ENCODE peak calls at places on chromosomes 13 and 19, in ten cellular contexts. I, E, M, G, O, X, J, U, T and K are unnamed samples.

GRCh38 chr19:2252481-2253105 is 3.5 kb downstream of the AMH start:
- DNase-seq in I (no peak), E (no peak), M (no peak), G (peak; percentile 74), O (no peak), X (no peak), J (no peak), U (no peak), T (no peak), K (no peak)

GRCh38 chr13:95236774-95237173 is 64.5 kb downstream of the ABCC4 start:
- DNase-seq in I (no peak), E (no peak), M (no peak), G (no peak), O (no peak), X (peak; percentile 58), J (no peak), U (no peak), T (no peak), K (no peak)

GRCh38 chr13:41383400-41383799 is 72.3 kb downstream of the NAA16 start:
- DNase-seq in I (no peak), E (peak; percentile 61), M (no peak), G (no peak), O (no peak), X (no peak), J (no peak), U (no peak), T (no peak), K (no peak)

GRCh38 chr13:73138276-73138950 is 79.6 kb downstream of the KLF5 start:
- DNase-seq in I (peak; percentile 54), E (peak; percentile 76), M (no peak), G (no peak), O (no peak), X (peak; percentile 69), J (no peak), U (no peak), T (no peak), K (peak; percentile 20)

GRCh38 chr19:37948362-37948761 is 41.4 kb downstream of the SIPA1L3 start:
- DNase-seq in I (no peak), E (no peak), M (no peak), G (no peak), O (no peak), X (peak; percentile 2), J (no peak), U (no peak), T (no peak), K (no peak)

GRCh38 chr13:98451676-98452105 is 125.2 kb downstream of the STK24 start:
- DNase-seq in I (no peak), E (peak; percentile 40), M (peak; percentile 69), G (peak; percentile 68), O (no peak), X (no peak), J (peak; percentile 70), U (peak; percentile 75), T (no peak), K (no peak)

GRCh38 chr13:41500501-41500900 is 43.2 kb downstream of the RGCC start:
- DNase-seq in I (no peak), E (no peak), M (no peak), G (no peak), O (no peak), X (no peak), J (no peak), U (no peak), T (peak; percentile 62), K (peak; percentile 54)

GRCh38 chr13:49436890-49437289 is 7.0 kb downstream of the CAB39L start:
- DNase-seq in I (no peak), E (peak; percentile 73), M (peak; percentile 48), G (no peak), O (peak; percentile 8), X (no peak), J (peak; percentile 42), U (peak; percentile 67), T (no peak), K (no peak)

GRCh38 chr19:11736696-11737095 is 2.0 kb downstream of the ZNF823 start:
- DNase-seq in I (no peak), E (peak; percentile 33), M (no peak), G (peak; percentile 77), O (no peak), X (no peak), J (peak; percentile 74), U (peak; percentile 62), T (no peak), K (peak; percentile 26)

GRCh38 chr13:112905990-112906641 is 62.9 kb upstream of the MCF2L start:
- DNase-seq in I (no peak), E (no peak), M (no peak), G (no peak), O (no peak), X (peak; percentile 47), J (no peak), U (no peak), T (no peak), K (peak; percentile 57)
- H3K27ac ChIP-seq in I (no peak overlapping the region), E (no peak overlapping the region), M (no peak overlapping the region), G (peak overlapping the region; percentile 23), O (no peak overlapping the region), X (no peak overlapping the region), J (no peak overlapping the region), U (no peak overlapping the region), T (no peak overlapping the region), K (no peak overlapping the region)

GRCh38 chr19:8457209-8457608 is 12.4 kb downstream of the HNRNPM start:
- DNase-seq in I (no peak), E (no peak), M (no peak), G (no peak), O (no peak), X (no peak), J (no peak), U (no peak), T (no peak), K (no peak)

GRCh38 chr19:8457802-8458201 is 13.0 kb downstream of the HNRNPM start:
- DNase-seq in I (no peak), E (no peak), M (no peak), G (no peak), O (no peak), X (no peak), J (no peak), U (no peak), T (no peak), K (no peak)

GRCh38 chr19:8455018-8455417 is 10.2 kb downstream of the HNRNPM start:
- DNase-seq in I (no peak), E (no peak), M (no peak), G (no peak), O (no peak), X (no peak), J (no peak), U (no peak), T (no peak), K (no peak)

GRCh38 chr19:8454218-8454617 is 9.4 kb downstream of the HNRNPM start:
- DNase-seq in I (no peak), E (no peak), M (no peak), G (no peak), O (no peak), X (no peak), J (no peak), U (no peak), T (no peak), K (no peak)

DNA sequence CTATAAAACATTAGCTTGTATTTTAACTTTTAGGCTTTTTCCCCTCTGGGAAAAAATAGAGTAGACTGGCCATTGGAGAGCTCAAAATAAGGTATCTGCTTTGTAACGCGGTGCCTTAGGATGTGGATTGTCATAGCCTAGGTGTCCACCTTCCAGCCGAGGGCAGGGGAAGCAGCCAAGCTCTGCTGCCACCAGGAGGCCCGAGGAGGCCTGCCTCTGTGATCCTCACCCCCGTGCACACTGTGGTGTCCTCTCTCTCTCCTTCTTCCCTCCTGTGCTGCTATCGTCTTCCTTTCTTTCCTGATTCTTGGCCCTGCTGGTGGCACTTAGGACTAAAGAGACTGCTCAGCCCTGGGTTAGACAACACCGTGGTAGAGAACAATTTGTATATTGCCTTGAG is 11.3 kb downstream of the HNRNPM start:
- DNase-seq in I (no peak), E (no peak), M (no peak), G (no peak), O (no peak), X (no peak), J (no peak), U (peak; percentile 61), T (no peak), K (no peak)
- TF ChIP-seq CTCF in I (no peak), E (no peak), M (no peak), G (no peak), O (peak; percentile 23), X (no peak), J (peak; percentile 35), U (peak; percentile 29), T (no peak), K (no peak)

GRCh38 chr19:623974-624373 is 9.4 kb downstream of the POLRMT start:
- DNase-seq in I (peak; percentile 43), E (peak; percentile 82), M (no peak), G (no peak), O (no peak), X (no peak), J (no peak), U (no peak), T (no peak), K (no peak)
- H3K27ac ChIP-seq in I (peak overlapping the region; percentile 47), E (no peak overlapping the region), M (no peak overlapping the region), G (no peak overlapping the region), O (no peak overlapping the region), X (no peak overlapping the region), J (no peak overlapping the region), U (peak overlapping the region; percentile 16), T (no peak overlapping the region), K (peak overlapping the region; percentile 14)

GRCh38 chr13:43266953-43267615 is 243.7 kb downstream of the DNAJC15 start:
- DNase-seq in I (no peak), E (no peak), M (no peak), G (no peak), O (no peak), X (no peak), J (no peak), U (no peak), T (no peak), K (no peak)
- TF ChIP-seq CTCF in I (no peak), E (no peak), M (no peak), G (no peak), O (no peak), X (no peak), J (no peak), U (no peak), T (no peak), K (no peak)

DNA sequence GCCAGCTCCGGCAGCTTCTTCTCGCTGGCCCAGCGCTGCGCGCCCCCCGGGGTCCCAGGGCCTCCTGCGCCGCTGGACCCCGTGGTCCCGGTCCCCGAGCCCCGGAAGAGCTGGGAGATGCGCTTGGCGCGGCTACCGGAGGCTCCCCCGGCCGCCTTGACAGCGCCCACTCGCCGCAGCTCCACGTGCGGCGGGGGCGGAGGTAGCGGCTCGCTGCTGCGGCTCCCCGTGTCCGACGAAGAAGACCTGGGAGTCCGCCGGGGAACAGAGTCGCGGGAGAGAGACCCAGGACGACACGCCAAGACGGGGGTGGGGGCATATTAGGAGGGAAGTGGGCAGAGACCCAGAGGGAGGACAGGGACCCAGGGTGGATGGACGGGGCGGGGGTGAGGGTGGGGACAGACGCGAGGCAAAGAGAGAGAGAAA is 997 bp downstream of the RASIP1 start:
- DNase-seq in I (no peak), E (no peak), M (no peak), G (no peak), O (no peak), X (no peak), J (no peak), U (no peak), T (no peak), K (no peak)
- H3K27ac ChIP-seq in I (no peak overlapping the region), E (no peak overlapping the region), M (peak overlapping the region; percentile 81), G (peak overlapping the region; percentile 60), O (no peak overlapping the region), X (peak overlapping the region; percentile 91), J (peak overlapping the region; percentile 99), U (peak overlapping the region; percentile 78), T (no peak overlapping the region), K (peak overlapping the region; percentile 79)